ENCODE peak calls at places on chromosome 4, in four cellular contexts. One of them, this sample, is unnamed.

GRCh38 chr4:100294356-100294755 is 104.1 kb upstream of the DDIT4L start:
- DNase-seq in stimulated activated CD8-positive, alpha-beta memory T cell treated with anti-CD3 and anti-CD28 coated beads, Interleukin-7, amount 100 ng/mL, for 24 hours: no peak
- DNase-seq in ACHN: no peak
- DNase-seq in hippocampal formation: no peak
- DNase-seq in this sample: no peak

GRCh38 chr4:3414421-3415279 is 27.1 kb upstream of the HGFAC start:
- DNase-seq in ACHN: no peak
- DNase-seq in hippocampal formation: no peak
- DNase-seq in stimulated activated CD8-positive, alpha-beta memory T cell treated with anti-CD3 and anti-CD28 coated beads, Interleukin-7, amount 100 ng/mL, for 24 hours: no peak
- DNase-seq in this sample: no peak

GRCh38 chr4:186021461-186022167 is 47.3 kb upstream of the TLR3 start:
- DNase-seq in ACHN: peak
- DNase-seq in hippocampal formation: peak
- DNase-seq in stimulated activated CD8-positive, alpha-beta memory T cell treated with anti-CD3 and anti-CD28 coated beads, Interleukin-7, amount 100 ng/mL, for 24 hours: no peak
- DNase-seq in this sample: no peak

GRCh38 chr4:175346381-175346780 is 428.2 kb downstream of the ADAM29 start:
- DNase-seq in ACHN: no peak
- DNase-seq in stimulated activated CD8-positive, alpha-beta memory T cell treated with anti-CD3 and anti-CD28 coated beads, Interleukin-7, amount 100 ng/mL, for 24 hours: no peak
- DNase-seq in hippocampal formation: no peak
- DNase-seq in this sample: no peak

GRCh38 chr4:186226521-186227189 is 652 bp upstream of the KLKB1 start:
- DNase-seq in hippocampal formation: no peak
- DNase-seq in stimulated activated CD8-positive, alpha-beta memory T cell treated with anti-CD3 and anti-CD28 coated beads, Interleukin-7, amount 100 ng/mL, for 24 hours: no peak
- DNase-seq in ACHN: no peak
- DNase-seq in this sample: no peak

GRCh38 chr4:8745828-8746225 is 125.8 kb downstream of the HMX1 start:
- DNase-seq in hippocampal formation: no peak
- DNase-seq in ACHN: no peak
- DNase-seq in stimulated activated CD8-positive, alpha-beta memory T cell treated with anti-CD3 and anti-CD28 coated beads, Interleukin-7, amount 100 ng/mL, for 24 hours: no peak
- DNase-seq in this sample: no peak

GRCh38 chr4:8200302-8200975 is 1.3 kb downstream of the SH3TC1 start:
- DNase-seq in stimulated activated CD8-positive, alpha-beta memory T cell treated with anti-CD3 and anti-CD28 coated beads, Interleukin-7, amount 100 ng/mL, for 24 hours: no peak
- DNase-seq in hippocampal formation: no peak
- DNase-seq in ACHN: no peak
- DNase-seq in this sample: peak

GRCh38 chr4:148376151-148376550 is 66.1 kb downstream of the NR3C2 start:
- DNase-seq in stimulated activated CD8-positive, alpha-beta memory T cell treated with anti-CD3 and anti-CD28 coated beads, Interleukin-7, amount 100 ng/mL, for 24 hours: no peak
- DNase-seq in ACHN: no peak
- DNase-seq in hippocampal formation: no peak
- DNase-seq in this sample: no peak

GRCh38 chr4:3213661-3214250 is 35.2 kb upstream of the MSANTD1 start:
- DNase-seq in ACHN: no peak
- DNase-seq in stimulated activated CD8-positive, alpha-beta memory T cell treated with anti-CD3 and anti-CD28 coated beads, Interleukin-7, amount 100 ng/mL, for 24 hours: no peak
- DNase-seq in hippocampal formation: no peak
- DNase-seq in this sample: no peak

GRCh38 chr4:23967281-23967680 is 77.4 kb upstream of the PPARGC1A start:
- DNase-seq in stimulated activated CD8-positive, alpha-beta memory T cell treated with anti-CD3 and anti-CD28 coated beads, Interleukin-7, amount 100 ng/mL, for 24 hours: no peak
- DNase-seq in ACHN: no peak
- DNase-seq in hippocampal formation: no peak
- DNase-seq in this sample: no peak

GRCh38 chr4:175891863-175892262 is 79.8 kb upstream of the GPM6A start:
- DNase-seq in ACHN: peak
- DNase-seq in hippocampal formation: peak
- DNase-seq in stimulated activated CD8-positive, alpha-beta memory T cell treated with anti-CD3 and anti-CD28 coated beads, Interleukin-7, amount 100 ng/mL, for 24 hours: no peak
- DNase-seq in this sample: no peak

GRCh38 chr4:174154455-174154854 is 129.0 kb downstream of the FBXO8 start:
- DNase-seq in hippocampal formation: peak
- DNase-seq in stimulated activated CD8-positive, alpha-beta memory T cell treated with anti-CD3 and anti-CD28 coated beads, Interleukin-7, amount 100 ng/mL, for 24 hours: no peak
- DNase-seq in ACHN: peak
- DNase-seq in this sample: no peak